ENCODE peak calls at places on chromosome 1, in four cellular contexts. X is suprapubic skin, U is stomach, Q is mucosa of descending colon. D is an unnamed sample.

GRCh38 chr1:245197911-245198379 is 43.2 kb downstream of the KIF26B start:
- DNase-seq in X (no peak), U (no peak), Q (no peak), D (no peak)

GRCh38 chr1:222266223-222267215 is 281.4 kb downstream of the HHIPL2 start:
- DNase-seq in X (no peak), U (no peak), Q (no peak), D (no peak)

GRCh38 chr1:147079400-147080012 is 92.8 kb downstream of the PRKAB2 start:
- DNase-seq in X (no peak), U (no peak), Q (no peak), D (no peak)

GRCh38 chr1:162605225-162605927 is 26.9 kb upstream of the DDR2 start:
- DNase-seq in X (no peak), U (no peak), Q (no peak), D (no peak)

GRCh38 chr1:209383907-209384709 is 199.4 kb upstream of the CAMK1G start:
- DNase-seq in X (no peak), U (no peak), Q (no peak), D (no peak)

GRCh38 chr1:154696001-154696400 is 88.0 kb upstream of the ADAR start:
- DNase-seq in X (no peak), U (no peak), Q (no peak), D (no peak)

GRCh38 chr1:241440904-241441303 is 78.7 kb downstream of the FH start:
- DNase-seq in X (no peak), U (no peak), Q (no peak), D (no peak)

GRCh38 chr1:32208891-32209309 is at the start of gene DCDC2B:
- DNase-seq in X (peak), U (peak), Q (peak), D (peak)

GRCh38 chr1:211985556-211986264 is 49.6 kb downstream of the INTS7 start:
- DNase-seq in X (no peak), U (no peak), Q (no peak), D (no peak)

GRCh38 chr1:51014878-51015277 is 44.8 kb downstream of the CDKN2C start:
- DNase-seq in X (no peak), U (no peak), Q (no peak), D (no peak)

GRCh38 chr1:43563779-43564616 is 33.3 kb downstream of the PTPRF start:
- DNase-seq in X (no peak), U (no peak), Q (no peak), D (no peak)

GRCh38 chr1:62438163-62438562 is 1.3 kb downstream of the USP1 start:
- DNase-seq in X (no peak), U (no peak), Q (no peak), D (no peak)

GRCh38 chr1:110472546-110472945 is 21.6 kb downstream of the PROK1 start:
- DNase-seq in X (no peak), U (no peak), Q (no peak), D (no peak)
- TF ChIP-seq CTCF in X (no peak), U (no peak), Q (no peak), D (no peak)

GRCh38 chr1:111789666-111790316 is 34.1 kb downstream of the DDX20 start:
- DNase-seq in X (no peak), U (no peak), Q (no peak), D (no peak)
- TF ChIP-seq CTCF in X (no peak), U (no peak), Q (no peak), D (no peak)

GRCh38 chr1:181155339-181155738 is 66.8 kb downstream of the IER5 start:
- DNase-seq in X (no peak), U (no peak), Q (no peak), D (no peak)

GRCh38 chr1:181150842-181151241 is 62.3 kb downstream of the IER5 start:
- DNase-seq in X (no peak), U (no peak), Q (no peak), D (no peak)

GRCh38 chr1:181153634-181153961 is 65.1 kb downstream of the IER5 start:
- DNase-seq in X (no peak), U (no peak), Q (no peak), D (no peak)

GRCh38 chr1:181151378-181152326 is 63.2 kb downstream of the IER5 start:
- DNase-seq in X (peak), U (no peak), Q (no peak), D (no peak)

GRCh38 chr1:181152892-181153633 is 64.6 kb downstream of the IER5 start:
- DNase-seq in X (peak), U (peak), Q (peak), D (peak)
- TF ChIP-seq CTCF in X (no peak), U (no peak), Q (no peak), D (peak)

GRCh38 chr1:45510036-45510971 is 10.2 kb downstream of the MMACHC start:
- DNase-seq in X (no peak), U (no peak), Q (no peak), D (no peak)

GRCh38 chr1:45507893-45508292 is 7.8 kb downstream of the MMACHC start:
- DNase-seq in X (no peak), U (no peak), Q (no peak), D (no peak)

GRCh38 chr1:45510972-45511527 is 10.6 kb downstream of the PRDX1 start:
- DNase-seq in X (no peak), U (no peak), Q (no peak), D (no peak)

GRCh38 chr1:45507195-45507594 is 7.1 kb downstream of the MMACHC start:
- DNase-seq in X (no peak), U (no peak), Q (no peak), D (no peak)

DNA sequence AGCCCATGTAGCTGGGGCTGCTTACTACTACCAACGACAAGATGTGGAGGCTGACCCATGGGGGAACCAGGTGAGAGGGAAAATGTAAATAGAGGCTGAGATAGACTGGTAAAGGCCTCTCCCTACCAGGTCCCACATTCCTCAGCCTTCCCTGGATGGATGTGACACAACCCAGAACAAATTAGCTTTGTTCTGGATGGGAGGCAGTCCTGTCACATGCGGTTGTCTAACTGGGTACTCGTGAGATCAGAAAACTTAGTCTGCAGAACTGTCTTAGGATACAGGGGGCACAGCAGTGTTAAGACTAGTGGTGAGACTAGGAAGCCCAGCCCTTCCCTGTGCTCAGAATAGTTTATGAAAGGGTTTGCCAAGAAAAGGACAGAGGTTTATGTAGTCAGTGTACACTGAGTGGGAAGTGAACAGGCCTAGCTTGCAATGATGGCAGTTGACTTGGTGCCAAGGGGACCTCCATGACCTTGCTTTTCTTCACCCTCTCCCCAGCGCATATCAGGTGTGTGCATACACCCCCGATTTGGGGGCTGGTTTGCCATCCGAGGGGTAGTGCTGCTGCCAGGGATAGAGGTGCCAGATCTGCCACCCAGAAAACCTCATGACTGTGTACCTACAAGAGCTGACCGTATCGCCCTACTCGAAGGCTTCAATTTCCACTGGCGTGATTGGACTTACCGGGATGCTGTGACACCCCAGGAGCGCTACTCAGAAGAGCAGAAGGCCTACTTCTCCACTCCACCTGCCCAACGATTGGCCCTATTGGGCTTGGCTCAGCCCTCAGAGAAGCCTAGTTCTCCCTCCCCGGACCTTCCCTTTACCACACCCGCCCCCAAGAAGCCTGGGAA is 8.4 kb downstream of the MMACHC start:
- DNase-seq in X (no peak), U (no peak), Q (no peak), D (no peak)
- TF ChIP-seq CTCF in X (no peak), U (no peak), Q (no peak), D (no peak)